ENCODE peak calls at places on chromosomes 4 and X, in ten cellular contexts. One of them, this sample, is unnamed.

GRCh38 chrX:119871245-119871598 is 311 bp downstream of the RNF113A start:
- DNase-seq in upper lobe of left lung: peak; percentile 44
- DNase-seq in breast epithelium: no peak
- DNase-seq in SK-N-SH: peak; percentile 19
- DNase-seq in K562: no peak
- DNase-seq in esophagus muscularis mucosa: no peak
- DNase-seq in stomach: no peak
- DNase-seq in prostate gland: no peak
- DNase-seq in endothelial cell of umbilical vein: no peak
- DNase-seq in Panc1: peak; percentile 20
- DNase-seq in this sample: no peak

GRCh38 chr4:112633477-112634235 is 3.1 kb downstream of the ZGRF1 start:
- DNase-seq in stomach: no peak
- DNase-seq in SK-N-SH: peak; percentile 40
- DNase-seq in K562: no peak
- DNase-seq in esophagus muscularis mucosa: no peak
- DNase-seq in endothelial cell of umbilical vein: peak; percentile 48
- DNase-seq in upper lobe of left lung: no peak
- DNase-seq in prostate gland: no peak
- DNase-seq in breast epithelium: no peak
- DNase-seq in Panc1: peak; percentile 13
- DNase-seq in this sample: no peak

GRCh38 chrX:116694046-116694445 is 231.3 kb upstream of the CT83 start:
- DNase-seq in stomach: no peak
- DNase-seq in prostate gland: no peak
- DNase-seq in K562: no peak
- DNase-seq in upper lobe of left lung: no peak
- DNase-seq in SK-N-SH: no peak
- DNase-seq in esophagus muscularis mucosa: no peak
- DNase-seq in breast epithelium: no peak
- DNase-seq in endothelial cell of umbilical vein: no peak
- DNase-seq in Panc1: no peak
- DNase-seq in this sample: no peak

GRCh38 chr4:70365479-70365878 is 4.9 kb downstream of the SMR3A start:
- DNase-seq in prostate gland: no peak
- DNase-seq in upper lobe of left lung: no peak
- DNase-seq in endothelial cell of umbilical vein: no peak
- DNase-seq in Panc1: no peak
- DNase-seq in breast epithelium: no peak
- DNase-seq in stomach: no peak
- DNase-seq in esophagus muscularis mucosa: no peak
- DNase-seq in K562: no peak
- DNase-seq in SK-N-SH: no peak
- DNase-seq in this sample: no peak

GRCh38 chr4:113398441-113399143 is 349.1 kb downstream of the ANK2 start:
- DNase-seq in upper lobe of left lung: no peak
- DNase-seq in SK-N-SH: no peak
- DNase-seq in prostate gland: no peak
- DNase-seq in K562: no peak
- DNase-seq in stomach: no peak
- DNase-seq in esophagus muscularis mucosa: no peak
- DNase-seq in breast epithelium: no peak
- DNase-seq in endothelial cell of umbilical vein: no peak
- DNase-seq in Panc1: no peak
- DNase-seq in this sample: no peak

GRCh38 chr4:125433453-125433852 is 118.7 kb downstream of the FAT4 start:
- DNase-seq in breast epithelium: no peak
- DNase-seq in endothelial cell of umbilical vein: peak; percentile 45
- DNase-seq in prostate gland: no peak
- DNase-seq in K562: no peak
- DNase-seq in stomach: no peak
- DNase-seq in SK-N-SH: no peak
- DNase-seq in Panc1: no peak
- DNase-seq in upper lobe of left lung: no peak
- DNase-seq in esophagus muscularis mucosa: no peak
- DNase-seq in this sample: no peak

GRCh38 chrX:124208675-124209074 is 123.8 kb upstream of the TEX13D start:
- DNase-seq in Panc1: no peak
- DNase-seq in prostate gland: no peak
- DNase-seq in SK-N-SH: no peak
- DNase-seq in esophagus muscularis mucosa: no peak
- DNase-seq in stomach: no peak
- DNase-seq in K562: no peak
- DNase-seq in breast epithelium: no peak
- DNase-seq in upper lobe of left lung: peak; percentile 33
- DNase-seq in endothelial cell of umbilical vein: no peak
- DNase-seq in this sample: no peak

GRCh38 chrX:48492293-48492910 is 16.4 kb upstream of the PORCN start:
- DNase-seq in Panc1: no peak
- DNase-seq in endothelial cell of umbilical vein: no peak
- DNase-seq in esophagus muscularis mucosa: no peak
- DNase-seq in K562: peak; percentile 24
- DNase-seq in prostate gland: no peak
- DNase-seq in breast epithelium: no peak
- DNase-seq in stomach: no peak
- DNase-seq in upper lobe of left lung: no peak
- DNase-seq in SK-N-SH: no peak
- DNase-seq in this sample: no peak

GRCh38 chr4:89067407-89067806 is 10.4 kb upstream of the FAM13A start:
- DNase-seq in prostate gland: no peak
- DNase-seq in SK-N-SH: no peak
- DNase-seq in esophagus muscularis mucosa: no peak
- DNase-seq in endothelial cell of umbilical vein: no peak
- DNase-seq in breast epithelium: no peak
- DNase-seq in K562: no peak
- DNase-seq in Panc1: no peak
- DNase-seq in stomach: no peak
- DNase-seq in upper lobe of left lung: no peak
- DNase-seq in this sample: no peak

GRCh38 chr4:133188433-133189175 is 39.5 kb downstream of the PCDH10 start:
- DNase-seq in endothelial cell of umbilical vein: no peak
- DNase-seq in breast epithelium: no peak
- DNase-seq in esophagus muscularis mucosa: no peak
- DNase-seq in prostate gland: no peak
- DNase-seq in SK-N-SH: no peak
- DNase-seq in upper lobe of left lung: no peak
- DNase-seq in Panc1: no peak
- DNase-seq in stomach: no peak
- DNase-seq in K562: no peak
- DNase-seq in this sample: no peak

GRCh38 chrX:56813318-56813837 is 84.3 kb downstream of the NBDY start:
- DNase-seq in esophagus muscularis mucosa: no peak
- DNase-seq in upper lobe of left lung: peak; percentile 39
- DNase-seq in breast epithelium: peak; percentile 57
- DNase-seq in prostate gland: peak; percentile 44
- DNase-seq in SK-N-SH: no peak
- DNase-seq in K562: no peak
- DNase-seq in Panc1: no peak
- DNase-seq in stomach: no peak
- DNase-seq in endothelial cell of umbilical vein: peak; percentile 57
- DNase-seq in this sample: no peak
- H3K27ac ChIP-seq in esophagus muscularis mucosa: no peak overlapping the region
- H3K27ac ChIP-seq in upper lobe of left lung: peak overlapping the region; percentile 55
- H3K27ac ChIP-seq in breast epithelium: peak overlapping the region; percentile 68
- H3K27ac ChIP-seq in prostate gland: peak overlapping the region; percentile 46
- H3K27ac ChIP-seq in SK-N-SH: no peak overlapping the region
- H3K27ac ChIP-seq in K562: peak overlapping the region; percentile 63
- H3K27ac ChIP-seq in Panc1: peak overlapping the region; percentile 17
- H3K27ac ChIP-seq in stomach: peak overlapping the region; percentile 39
- H3K27ac ChIP-seq in endothelial cell of umbilical vein: no peak overlapping the region
- H3K27ac ChIP-seq in this sample: peak overlapping the region; percentile 18

DNA sequence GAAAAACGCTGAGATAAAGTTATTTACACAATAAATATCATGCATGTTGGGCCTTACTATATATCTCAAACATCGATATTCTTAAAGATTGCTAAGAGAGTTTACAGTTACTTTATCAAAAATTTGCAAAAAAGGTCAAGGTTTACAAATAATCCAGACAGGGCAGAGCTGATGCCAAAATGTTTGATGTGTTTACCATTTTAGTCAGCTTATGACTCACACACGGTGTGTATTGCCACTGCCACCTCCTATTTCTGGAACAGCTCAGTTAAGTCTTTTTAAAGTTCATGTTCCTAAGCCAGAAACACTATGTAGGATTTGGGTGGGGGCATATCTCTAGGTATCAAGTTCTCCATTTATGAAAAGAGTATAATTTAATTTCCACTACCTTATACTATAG is 580.6 kb downstream of the INPP4B start:
- DNase-seq in stomach: no peak
- DNase-seq in K562: no peak
- DNase-seq in breast epithelium: no peak
- DNase-seq in SK-N-SH: no peak
- DNase-seq in upper lobe of left lung: no peak
- DNase-seq in Panc1: peak; percentile 42
- DNase-seq in prostate gland: no peak
- DNase-seq in endothelial cell of umbilical vein: peak; percentile 70
- DNase-seq in esophagus muscularis mucosa: no peak
- DNase-seq in this sample: no peak
- TF ChIP-seq POLR2AphosphoS5 in stomach: no peak
- TF ChIP-seq POLR2AphosphoS5 in K562: no peak
- TF ChIP-seq POLR2AphosphoS5 in breast epithelium: no peak
- TF ChIP-seq POLR2AphosphoS5 in SK-N-SH: no peak
- TF ChIP-seq POLR2AphosphoS5 in upper lobe of left lung: no peak
- TF ChIP-seq POLR2AphosphoS5 in Panc1: no peak
- TF ChIP-seq POLR2AphosphoS5 in prostate gland: no peak
- TF ChIP-seq POLR2AphosphoS5 in endothelial cell of umbilical vein: no peak
- TF ChIP-seq POLR2AphosphoS5 in esophagus muscularis mucosa: no peak
- TF ChIP-seq POLR2AphosphoS5 in this sample: no peak

GRCh38 chr4:118741456-118741855 is 56.3 kb downstream of the METTL14 start:
- DNase-seq in SK-N-SH: no peak
- DNase-seq in K562: no peak
- DNase-seq in stomach: no peak
- DNase-seq in esophagus muscularis mucosa: no peak
- DNase-seq in Panc1: no peak
- DNase-seq in prostate gland: no peak
- DNase-seq in breast epithelium: no peak
- DNase-seq in endothelial cell of umbilical vein: no peak
- DNase-seq in upper lobe of left lung: no peak
- DNase-seq in this sample: no peak

GRCh38 chr4:118746251-118746919 is 61.2 kb downstream of the METTL14 start:
- DNase-seq in breast epithelium: peak; percentile 72
- DNase-seq in Panc1: no peak
- DNase-seq in K562: no peak
- DNase-seq in esophagus muscularis mucosa: no peak
- DNase-seq in upper lobe of left lung: peak; percentile 41
- DNase-seq in endothelial cell of umbilical vein: no peak
- DNase-seq in SK-N-SH: no peak
- DNase-seq in prostate gland: peak; percentile 70
- DNase-seq in stomach: no peak
- DNase-seq in this sample: no peak

GRCh38 chr4:118742050-118742449 is 56.9 kb downstream of the METTL14 start:
- DNase-seq in endothelial cell of umbilical vein: no peak
- DNase-seq in breast epithelium: no peak
- DNase-seq in K562: no peak
- DNase-seq in SK-N-SH: no peak
- DNase-seq in Panc1: no peak
- DNase-seq in prostate gland: no peak
- DNase-seq in upper lobe of left lung: no peak
- DNase-seq in esophagus muscularis mucosa: no peak
- DNase-seq in stomach: no peak
- DNase-seq in this sample: no peak

GRCh38 chr4:118743867-118744266 is 58.7 kb downstream of the METTL14 start:
- DNase-seq in upper lobe of left lung: no peak
- DNase-seq in endothelial cell of umbilical vein: no peak
- DNase-seq in Panc1: no peak
- DNase-seq in prostate gland: no peak
- DNase-seq in K562: no peak
- DNase-seq in SK-N-SH: no peak
- DNase-seq in stomach: no peak
- DNase-seq in breast epithelium: no peak
- DNase-seq in esophagus muscularis mucosa: no peak
- DNase-seq in this sample: no peak

DNA sequence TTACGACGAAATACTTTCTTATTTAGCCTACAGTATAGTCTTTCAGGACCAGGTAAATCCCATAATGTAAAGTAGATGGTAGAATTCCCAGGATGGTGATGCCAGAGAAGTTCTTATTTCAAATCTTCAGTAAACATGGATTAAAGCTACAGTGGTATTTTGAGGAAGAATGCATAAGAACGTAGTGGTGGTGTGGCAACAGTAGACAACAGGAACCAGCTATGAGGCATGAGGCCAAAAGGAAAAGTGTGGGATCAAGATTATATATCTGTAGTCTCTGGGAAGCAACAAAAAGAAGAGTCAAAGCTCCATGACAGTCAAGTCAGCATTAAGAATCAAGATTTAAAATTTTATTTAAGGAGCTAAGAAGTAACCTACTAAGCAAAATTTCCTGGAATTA is 60.2 kb downstream of the METTL14 start:
- DNase-seq in breast epithelium: no peak
- DNase-seq in endothelial cell of umbilical vein: peak; percentile 75
- DNase-seq in prostate gland: no peak
- DNase-seq in stomach: no peak
- DNase-seq in SK-N-SH: no peak
- DNase-seq in Panc1: no peak
- DNase-seq in esophagus muscularis mucosa: no peak
- DNase-seq in upper lobe of left lung: no peak
- DNase-seq in K562: no peak
- DNase-seq in this sample: no peak
- H3K9me3 ChIP-seq in breast epithelium: no peaks in the 10 kb centered on the region
- H3K9me3 ChIP-seq in endothelial cell of umbilical vein: no peaks in the 10 kb centered on the region
- H3K9me3 ChIP-seq in prostate gland: no peaks in the 10 kb centered on the region
- H3K9me3 ChIP-seq in stomach: no peaks in the 10 kb centered on the region
- H3K9me3 ChIP-seq in SK-N-SH: no peaks in the 10 kb centered on the region
- H3K9me3 ChIP-seq in Panc1: no peaks in the 10 kb centered on the region
- H3K9me3 ChIP-seq in esophagus muscularis mucosa: no peaks in the 10 kb centered on the region
- H3K9me3 ChIP-seq in upper lobe of left lung: no peaks in the 10 kb centered on the region
- H3K9me3 ChIP-seq in K562: no peaks in the 10 kb centered on the region
- H3K9me3 ChIP-seq in this sample: no peaks in the 10 kb centered on the region

GRCh38 chr4:144734522-144734921 is 88.6 kb downstream of the HHIP start:
- DNase-seq in prostate gland: no peak
- DNase-seq in SK-N-SH: no peak
- DNase-seq in esophagus muscularis mucosa: no peak
- DNase-seq in Panc1: no peak
- DNase-seq in breast epithelium: no peak
- DNase-seq in stomach: no peak
- DNase-seq in endothelial cell of umbilical vein: no peak
- DNase-seq in K562: no peak
- DNase-seq in upper lobe of left lung: no peak
- DNase-seq in this sample: no peak

GRCh38 chr4:144738649-144739048 is 92.7 kb downstream of the HHIP start:
- DNase-seq in breast epithelium: no peak
- DNase-seq in stomach: no peak
- DNase-seq in SK-N-SH: no peak
- DNase-seq in prostate gland: no peak
- DNase-seq in endothelial cell of umbilical vein: no peak
- DNase-seq in K562: no peak
- DNase-seq in Panc1: no peak
- DNase-seq in esophagus muscularis mucosa: no peak
- DNase-seq in upper lobe of left lung: no peak
- DNase-seq in this sample: no peak

DNA sequence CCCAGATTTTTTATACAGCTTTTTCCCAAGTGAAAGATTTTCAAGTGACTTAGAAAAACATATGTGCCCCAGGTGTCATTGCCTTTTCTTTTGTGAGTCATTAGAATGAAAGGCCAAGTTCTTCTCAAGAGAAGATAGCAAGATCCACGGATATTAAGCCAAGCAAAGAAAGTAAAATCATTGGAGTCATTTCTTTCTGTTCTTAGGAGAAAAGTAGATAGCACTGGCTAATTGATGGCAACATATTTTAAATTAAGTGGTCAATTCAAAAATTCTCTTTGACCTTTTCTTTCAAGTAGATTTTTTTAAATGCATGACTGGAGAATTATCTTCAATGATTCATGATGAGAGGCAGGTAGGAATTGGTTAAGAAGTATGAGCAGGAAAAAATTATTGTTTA is 94.4 kb downstream of the HHIP start:
- DNase-seq in stomach: no peak
- DNase-seq in esophagus muscularis mucosa: no peak
- DNase-seq in Panc1: no peak
- DNase-seq in K562: no peak
- DNase-seq in prostate gland: no peak
- DNase-seq in breast epithelium: no peak
- DNase-seq in upper lobe of left lung: no peak
- DNase-seq in SK-N-SH: no peak
- DNase-seq in endothelial cell of umbilical vein: no peak
- DNase-seq in this sample: no peak
- H3K27ac ChIP-seq in stomach: no peak overlapping the region
- H3K27ac ChIP-seq in esophagus muscularis mucosa: no peak overlapping the region
- H3K27ac ChIP-seq in Panc1: no peak overlapping the region
- H3K27ac ChIP-seq in K562: no peak overlapping the region
- H3K27ac ChIP-seq in prostate gland: no peak overlapping the region
- H3K27ac ChIP-seq in breast epithelium: no peak overlapping the region
- H3K27ac ChIP-seq in upper lobe of left lung: no peak overlapping the region
- H3K27ac ChIP-seq in SK-N-SH: no peak overlapping the region
- H3K27ac ChIP-seq in endothelial cell of umbilical vein: no peak overlapping the region
- H3K27ac ChIP-seq in this sample: no peak overlapping the region

This sample was measured in transverse colon.